ENCODE peak calls at places on chromosomes 7 and 10, in four cellular contexts. L, K, Q and P are unnamed samples. For H3K4me1, the result is how much of the 10 kb centered on the place peaks cover.

GRCh38 chr10:98463022-98463421 is 16.3 kb upstream of the HPS1 start:
- DNase-seq in K (no peak), Q (no peak), L (no peak), P (no peak)

GRCh38 chr10:16280595-16280994 is 156.2 kb upstream of the PTER start:
- DNase-seq in L (no peak), Q (no peak), K (no peak), P (no peak)

GRCh38 chr10:25014579-25014978 is 1.4 kb downstream of the ENKUR start:
- DNase-seq in K (no peak), L (no peak), Q (no peak), P (no peak)

GRCh38 chr10:98371421-98371820 is 43.6 kb downstream of the PYROXD2 start:
- DNase-seq in L (no peak), Q (no peak), K (no peak), P (no peak)

GRCh38 chr7:70208236-70209063 is 610.2 kb downstream of the AUTS2 start:
- DNase-seq in Q (no peak), K (no peak), L (no peak), P (no peak)

GRCh38 chr10:97564776-97565175 is 7.8 kb upstream of the ANKRD2 start:
- DNase-seq in K (no peak), L (no peak), Q (no peak), P (no peak)

GRCh38 chr10:24223341-24223740 is 14.4 kb downstream of the KIAA1217 start:
- DNase-seq in K (no peak), Q (no peak), L (no peak), P (no peak)

GRCh38 chr7:97078023-97078988 is 39.2 kb upstream of the SDHAF3 start:
- DNase-seq in Q (no peak), K (no peak), L (no peak), P (no peak)

GRCh38 chr10:1933215-1933614 is 195.9 kb upstream of the ADARB2 start:
- DNase-seq in L (no peak), Q (no peak), K (no peak), P (no peak)

GRCh38 chr10:131706952-131707351 is 193.9 kb upstream of the PPP2R2D start:
- DNase-seq in K (no peak), L (no peak), Q (no peak), P (no peak)

GRCh38 chr7:92061154-92061553 is 73.1 kb downstream of the CYP51A1 start:
- DNase-seq in L (no peak), Q (peak), K (no peak), P (no peak)

GRCh38 chr7:28433604-28434254 is 21.4 kb downstream of the CREB5 start:
- DNase-seq in L (no peak), Q (peak), K (no peak), P (no peak)

GRCh38 chr7:94576316-94576715 is 66.7 kb downstream of the CASD1 start:
- DNase-seq in Q (no peak), L (no peak), K (no peak), P (no peak)

GRCh38 chr7:30795161-30795943 is 24.1 kb downstream of the MINDY4 start:
- DNase-seq in L (no peak), Q (no peak), K (no peak), P (no peak)

GRCh38 chr10:122277737-122278136 is 6.6 kb downstream of the BTBD16 start:
- DNase-seq in L (no peak), Q (no peak), K (no peak), P (no peak)

GRCh38 chr7:36276428-36277246 is 113.0 kb upstream of the ANLN start:
- DNase-seq in K (no peak), Q (no peak), L (no peak), P (no peak)

GRCh38 chr7:134850048-134850447 is 70.6 kb downstream of the CALD1 start:
- DNase-seq in K (no peak), L (no peak), Q (no peak), P (no peak)

GRCh38 chr7:43621729-43622448 is 39.0 kb downstream of the STK17A start:
- DNase-seq in K (no peak), L (no peak), Q (no peak), P (no peak)

GRCh38 chr10:6046458-6047325 is 15.5 kb downstream of the IL2RA start:
- DNase-seq in K (no peak), Q (no peak), L (no peak), P (peak)

GRCh38 chr10:16856567-16856966 is 39.3 kb upstream of the RSU1 start:
- DNase-seq in K (no peak), L (no peak), Q (no peak), P (no peak)

GRCh38 chr10:77867124-77867715 is 59.3 kb downstream of the DLG5 start:
- DNase-seq in L (no peak), K (no peak), Q (no peak), P (no peak)

GRCh38 chr7:149220534-149220933 is 18.9 kb upstream of the ZNF212 start:
- DNase-seq in K (no peak), Q (no peak), L (no peak), P (no peak)

GRCh38 chr10:15879058-15879457 is 18.8 kb upstream of the MINDY3 start:
- DNase-seq in K (no peak), Q (peak), L (no peak), P (no peak)

GRCh38 chr7:92279429-92280031 is 33.8 kb downstream of the ANKIB1 start:
- DNase-seq in K (no peak), Q (no peak), L (no peak), P (no peak)

GRCh38 chr10:113808168-113808567 is 45.7 kb downstream of the DCLRE1A start:
- DNase-seq in L (no peak), Q (no peak), K (no peak), P (no peak)

GRCh38 chr7:7422641-7423040 is 113.0 kb downstream of the COL28A1 start:
- DNase-seq in K (no peak), L (no peak), Q (no peak), P (no peak)

GRCh38 chr7:80659120-80660055 is 20.9 kb downstream of the CD36 start:
- DNase-seq in L (no peak), K (no peak), Q (no peak), P (no peak)

GRCh38 chr7:135386181-135386580 is 123.7 kb downstream of the CNOT4 start:
- DNase-seq in L (no peak), Q (no peak), K (no peak), P (no peak)

GRCh38 chr7:145360511-145361100 is 524.8 kb upstream of the TPK1 start:
- DNase-seq in L (peak), K (no peak), Q (no peak), P (no peak)

GRCh38 chr7:6272481-6273323 is at the start of gene CYTH3:
- DNase-seq in K (no peak), Q (peak), L (peak), P (peak)
- TF ChIP-seq POLR2A in K (no peak), Q (peak), L (peak), P (peak)

DNA sequence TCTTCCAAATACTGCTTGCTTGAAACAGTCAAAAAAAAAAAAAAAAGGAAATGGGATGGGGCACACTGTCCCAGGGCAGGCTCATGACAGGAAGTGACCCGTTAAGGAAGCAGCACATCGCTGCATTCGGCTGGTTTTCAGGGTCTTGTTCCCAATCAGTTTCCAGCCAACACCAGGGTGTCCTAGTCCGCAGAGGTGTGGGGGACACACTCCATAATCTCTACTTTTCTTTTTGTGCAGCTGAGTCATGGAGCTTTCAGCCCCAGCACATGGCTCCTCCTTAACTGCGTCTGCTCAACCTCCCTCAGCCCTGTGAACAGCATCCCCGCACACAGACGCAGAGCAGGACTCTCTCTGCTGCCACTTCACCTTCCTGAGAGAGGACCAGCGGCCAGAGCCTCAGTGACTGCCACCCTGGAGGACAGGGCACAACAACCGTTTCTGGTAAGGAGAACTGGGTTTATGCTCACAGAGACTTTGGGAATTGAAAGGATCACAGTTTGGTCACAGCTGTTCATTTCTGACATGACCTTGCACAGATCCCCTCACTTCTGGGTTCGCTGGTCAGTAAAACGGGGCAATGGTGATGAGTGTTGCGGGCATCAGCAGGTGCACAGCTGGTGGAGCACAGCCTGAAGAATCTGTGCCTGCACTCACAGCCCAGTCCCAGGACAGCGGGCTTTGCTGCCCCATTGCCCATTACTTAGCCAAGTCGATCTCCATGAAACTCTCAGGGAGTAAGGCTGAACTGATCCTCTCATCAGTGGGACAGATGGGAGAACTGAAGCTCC is at the start of gene GIMAP5:
- DNase-seq in Q (peak), L (no peak), K (no peak), P (no peak)
- H3K4me1 ChIP-seq in Q (under half), L (under half), K (under half), P (under half)

GRCh38 chr7:101362334-101363195 is at the start of gene COL26A1:
- DNase-seq in L (peak), Q (peak), K (no peak), P (peak)
- H3K4me3 ChIP-seq in L (peak), Q (no peak), K (peak), P (peak)

GRCh38 chr7:894927-895450 is 18.6 kb downstream of the GET4 start:
- DNase-seq in K (no peak), Q (no peak), L (no peak), P (no peak)

GRCh38 chr7:896346-897075 is 20.2 kb downstream of the GET4 start:
- DNase-seq in L (no peak), Q (no peak), K (no peak), P (peak)

GRCh38 chr7:894164-894867 is 18.0 kb downstream of the GET4 start:
- DNase-seq in L (no peak), K (no peak), Q (no peak), P (peak)

GRCh38 chr7:897086-897485 is 20.7 kb downstream of the GET4 start:
- DNase-seq in K (no peak), L (no peak), Q (no peak), P (no peak)

GRCh38 chr7:895451-896052 is 19.2 kb downstream of the GET4 start:
- DNase-seq in Q (no peak), L (no peak), K (no peak), P (no peak)
- TF ChIP-seq POLR2A in Q (no peak), L (no peak), K (no peak), P (no peak)